ENCODE peak calls at places on chromosomes 1 and 21, in ten cellular contexts. Q is ACHN; X is amniotic stem cell; U is T-helper 2 cell; I is NCI-H1105 treated with DMSO at 0.1 percent for 48 hours; J is activated CD4-positive, alpha-beta T cell treated with anti-CD3 and anti-CD28 coated beads for 48 hours; O is HT-29; W is BJ; L is GM13977; G is aorta. H is an unnamed sample.
A peak's percentile ranks its signal among the peaks of the same experiment; 100 is the strongest.

GRCh38 chr1:173507205-173507846 is 30.2 kb downstream of the PRDX6 start:
- DNase-seq in Q (peak; percentile 91), X (peak; percentile 23), U (no peak), I (no peak), J (no peak), O (peak; percentile 67), W (peak; percentile 60), L (no peak), G (no peak), H (peak; percentile 41)

GRCh38 chr1:156233421-156234127 is 8.4 kb upstream of the BGLAP start:
- DNase-seq in Q (peak; percentile 51), X (peak; percentile 60), U (no peak), I (no peak), J (no peak), O (no peak), W (peak; percentile 60), L (no peak), G (no peak), H (no peak)

GRCh38 chr21:19692231-19692630 is 1288.6 kb upstream of the TMPRSS15 start:
- DNase-seq in Q (no peak), X (no peak), U (no peak), I (no peak), J (no peak), O (no peak), W (no peak), L (no peak), G (no peak), H (no peak)

GRCh38 chr1:214216779-214217178 is 64.2 kb upstream of the SMYD2 start:
- DNase-seq in Q (no peak), X (no peak), U (no peak), I (peak; percentile 3), J (no peak), O (no peak), W (no peak), L (no peak), G (no peak), H (peak; percentile 45)

GRCh38 chr1:239566074-239566473 is 179.7 kb downstream of the CHRM3 start:
- DNase-seq in Q (no peak), X (no peak), U (no peak), I (no peak), J (no peak), O (no peak), W (no peak), L (no peak), G (no peak), H (no peak)

GRCh38 chr1:27382950-27383627 is at the start of gene CD164L2:
- DNase-seq in Q (no peak), X (no peak), U (peak; percentile 38), I (no peak), J (peak; percentile 69), O (peak; percentile 65), W (no peak), L (no peak), G (no peak), H (peak; percentile 52)

GRCh38 chr1:41776896-41777431 is 141.8 kb downstream of the HIVEP3 start:
- DNase-seq in Q (no peak), X (no peak), U (no peak), I (no peak), J (no peak), O (no peak), W (no peak), L (no peak), G (no peak), H (no peak)

GRCh38 chr1:11341881-11342552 is 69.0 kb downstream of the UBIAD1 start:
- DNase-seq in Q (no peak), X (no peak), U (no peak), I (no peak), J (no peak), O (no peak), W (no peak), L (no peak), G (no peak), H (no peak)

GRCh38 chr1:39955547-39956539 is 898 bp downstream of the MFSD2A start:
- DNase-seq in Q (peak; percentile 52), X (peak; percentile 11), U (no peak), I (peak; percentile 90), J (peak; percentile 68), O (peak; percentile 65), W (no peak), L (peak; percentile 81), G (no peak), H (peak; percentile 28)

H was measured in Calu3.